ENCODE peak calls at places on chromosome 5, in five cellular contexts. W, N, I, O and M are unnamed samples.

GRCh38 chr5:129459485-129460120 is 495 bp upstream of the ADAMTS19 start:
- DNase-seq in W (peak), N (peak), I (peak), O (peak), M (peak)

GRCh38 chr5:135319928-135320606 is 79.0 kb downstream of the MACROH2A1 start:
- DNase-seq in W (no peak), N (no peak), I (peak), O (no peak), M (no peak)

GRCh38 chr5:173456751-173457171 is 128.5 kb upstream of the STC2 start:
- DNase-seq in W (peak), N (peak), I (no peak), O (no peak), M (peak)

GRCh38 chr5:100313657-100314056 is 221.5 kb upstream of the FAM174A start:
- DNase-seq in W (no peak), N (no peak), I (no peak), O (no peak), M (no peak)

GRCh38 chr5:96121362-96121761 is 159.7 kb upstream of the ELL2 start:
- DNase-seq in W (no peak), N (no peak), I (no peak), O (no peak), M (peak)

GRCh38 chr5:179900707-179901106 is 7.0 kb downstream of the TBC1D9B start:
- DNase-seq in W (no peak), N (no peak), I (no peak), O (no peak), M (no peak)

GRCh38 chr5:164013077-164013670 is 507.8 kb downstream of the MAT2B start:
- DNase-seq in W (peak), N (peak), I (peak), O (peak), M (peak)

GRCh38 chr5:112161392-112161748 is 257.7 kb downstream of the EPB41L4A start:
- DNase-seq in W (no peak), N (no peak), I (no peak), O (no peak), M (no peak)

GRCh38 chr5:140150201-140150600 is 24.5 kb downstream of the IGIP start:
- DNase-seq in W (no peak), N (no peak), I (no peak), O (no peak), M (no peak)

GRCh38 chr5:138650999-138651766 is 76.0 kb upstream of the HSPA9 start:
- DNase-seq in W (no peak), N (no peak), I (no peak), O (no peak), M (no peak)

GRCh38 chr5:138654281-138654867 is 79.2 kb upstream of the HSPA9 start:
- DNase-seq in W (peak), N (peak), I (no peak), O (no peak), M (peak)

GRCh38 chr5:138651767-138652117 is 76.5 kb upstream of the HSPA9 start:
- DNase-seq in W (no peak), N (no peak), I (no peak), O (no peak), M (no peak)

GRCh38 chr5:138655530-138656245 is 80.5 kb upstream of the HSPA9 start:
- DNase-seq in W (no peak), N (no peak), I (no peak), O (no peak), M (no peak)

DNA sequence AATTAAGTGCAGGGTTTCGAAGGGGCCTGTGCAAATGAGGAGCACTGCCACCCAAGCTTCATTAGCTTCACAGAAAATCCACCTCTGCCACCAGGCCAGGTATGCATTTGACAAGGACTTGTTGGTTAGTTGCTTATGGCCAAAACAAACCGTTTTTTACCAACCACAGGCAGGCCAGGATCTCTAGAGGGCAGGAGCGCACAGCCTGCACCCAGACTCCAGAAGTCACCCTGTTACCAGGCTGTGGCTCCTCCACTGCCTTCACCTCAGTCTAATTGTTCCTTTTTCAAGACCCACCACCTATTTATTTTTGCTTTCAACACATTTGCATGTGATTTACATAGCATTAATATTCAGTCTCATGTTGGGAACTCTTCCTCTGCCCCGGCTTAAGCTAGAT is 78.3 kb upstream of the HSPA9 start:
- DNase-seq in W (no peak), N (no peak), I (no peak), O (no peak), M (peak)
- TF ChIP-seq CTCF in W (peak), N (peak), I (peak), O (no peak), M (peak)

DNA sequence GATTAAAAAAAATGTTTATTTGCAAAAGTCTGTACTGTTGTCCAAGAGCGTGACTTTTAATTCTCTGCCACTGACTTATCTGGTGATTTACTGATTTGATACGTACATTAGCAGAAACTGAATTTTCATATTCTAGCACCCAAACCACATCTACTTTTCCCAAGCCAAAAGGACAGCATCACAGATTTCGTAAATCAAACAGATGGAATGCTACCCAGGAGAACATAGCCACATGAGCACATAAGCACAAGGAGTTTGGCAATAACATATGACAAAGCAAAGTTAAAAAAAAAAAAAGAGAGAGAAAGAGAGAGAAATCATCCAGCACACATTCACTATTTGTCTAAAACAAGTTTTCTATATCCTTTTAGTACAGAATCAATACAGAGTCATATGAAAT is 83.7 kb downstream of the HINT1 start:
- DNase-seq in W (no peak), N (no peak), I (no peak), O (no peak), M (no peak)
- H3K9ac ChIP-seq in W (no peak), N (no peak), I (no peak), O (no peak), M (no peak)

GRCh38 chr5:1010641-1011046 is 2.0 kb downstream of the NKD2 start:
- DNase-seq in W (no peak), N (no peak), I (no peak), O (no peak), M (no peak)

GRCh38 chr5:1010181-1010510 is 1.5 kb downstream of the NKD2 start:
- DNase-seq in W (no peak), N (no peak), I (no peak), O (no peak), M (no peak)

GRCh38 chr5:1011741-1012315 is 3.2 kb downstream of the NKD2 start:
- DNase-seq in W (no peak), N (no peak), I (no peak), O (no peak), M (no peak)

GRCh38 chr5:1012316-1012841 is 3.8 kb downstream of the NKD2 start:
- DNase-seq in W (no peak), N (no peak), I (no peak), O (no peak), M (no peak)

DNA sequence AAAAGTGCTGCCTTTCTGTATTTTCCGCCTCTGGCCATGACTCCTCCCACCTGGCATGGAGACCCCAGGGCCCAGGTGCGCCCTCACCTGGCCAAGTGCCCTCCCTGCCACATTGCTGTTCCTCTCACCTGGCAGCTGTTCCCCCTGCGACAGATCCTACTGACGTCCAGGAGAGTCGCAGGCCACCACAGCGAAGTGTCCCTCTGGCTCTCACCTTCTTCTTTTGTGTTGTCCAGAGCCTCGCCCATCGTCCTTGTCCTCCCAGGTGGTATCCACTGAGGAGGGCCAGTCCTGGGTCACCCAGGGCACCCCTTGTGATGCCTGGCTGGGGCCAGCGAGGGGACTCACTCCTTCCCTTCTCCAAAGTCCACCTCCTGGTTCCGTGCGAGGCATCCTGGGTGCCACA is 2.6 kb downstream of the NKD2 start:
- DNase-seq in W (no peak), N (no peak), I (peak), O (peak), M (no peak)
- TF ChIP-seq CTCF in W (peak), N (no peak), I (peak), O (peak), M (peak)

GRCh38 chr5:36701085-36701691 is 94.8 kb downstream of the SLC1A3 start:
- DNase-seq in W (no peak), N (no peak), I (no peak), O (no peak), M (no peak)

GRCh38 chr5:36705055-36705454 is 98.6 kb downstream of the SLC1A3 start:
- DNase-seq in W (no peak), N (no peak), I (no peak), O (no peak), M (no peak)

GRCh38 chr5:36703245-36703860 is 96.9 kb downstream of the SLC1A3 start:
- DNase-seq in W (no peak), N (no peak), I (no peak), O (no peak), M (no peak)

GRCh38 chr5:36708996-36709395 is 102.6 kb downstream of the SLC1A3 start:
- DNase-seq in W (no peak), N (no peak), I (no peak), O (no peak), M (no peak)

DNA sequence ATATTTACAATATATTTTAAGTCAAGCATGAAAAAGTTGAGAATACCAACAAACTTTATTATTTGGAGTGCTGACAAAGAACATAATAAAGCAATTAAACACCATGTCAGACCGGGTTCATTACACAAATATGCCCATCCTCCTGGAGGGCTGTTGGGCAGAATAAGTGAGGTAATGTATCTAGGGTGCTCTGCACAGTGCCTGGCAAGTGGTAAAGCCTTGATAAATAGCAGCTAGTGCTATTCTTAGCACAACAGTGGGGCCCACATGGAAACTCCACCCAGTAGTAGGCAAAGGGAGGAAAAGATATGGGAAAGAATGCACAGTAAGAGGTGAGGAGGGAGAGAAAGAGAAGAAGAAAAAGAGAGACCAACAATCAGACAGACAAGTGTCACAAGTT is 97.7 kb downstream of the SLC1A3 start:
- DNase-seq in W (no peak), N (no peak), I (no peak), O (no peak), M (no peak)
- H3K9ac ChIP-seq in W (no peak), N (no peak), I (no peak), O (no peak), M (no peak)

GRCh38 chr5:169288066-169288753 is 12.7 kb downstream of the SLIT3 start:
- DNase-seq in W (no peak), N (no peak), I (no peak), O (no peak), M (no peak)

GRCh38 chr5:169290895-169291294 is 10.0 kb downstream of the SLIT3 start:
- DNase-seq in W (peak), N (peak), I (no peak), O (no peak), M (peak)

GRCh38 chr5:169291877-169292276 is 9.1 kb downstream of the SLIT3 start:
- DNase-seq in W (no peak), N (no peak), I (no peak), O (no peak), M (no peak)

GRCh38 chr5:169287529-169287928 is 13.4 kb downstream of the SLIT3 start:
- DNase-seq in W (no peak), N (no peak), I (no peak), O (no peak), M (no peak)

DNA sequence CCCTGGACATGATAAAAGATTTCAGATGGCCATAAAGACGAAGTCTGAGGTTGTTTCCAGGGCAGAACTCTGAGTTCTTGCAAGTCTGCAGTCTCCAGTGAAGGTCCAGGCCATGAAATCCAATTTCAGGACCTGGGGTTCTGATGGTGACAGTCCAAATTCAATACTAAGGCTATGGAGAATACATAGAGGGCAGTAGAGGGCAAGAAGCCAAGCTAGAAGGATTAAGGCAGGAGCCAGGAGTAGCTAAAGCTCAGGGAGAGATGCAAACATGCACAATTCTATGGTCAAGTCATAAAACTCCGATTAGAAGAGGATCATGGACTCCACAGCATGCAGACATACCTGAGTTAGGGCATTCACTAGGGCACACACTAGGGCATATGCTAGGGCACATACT is 11.4 kb downstream of the SLIT3 start:
- DNase-seq in W (no peak), N (no peak), I (no peak), O (no peak), M (no peak)
- TF ChIP-seq CTCF in W (no peak), N (no peak), I (peak), O (no peak), M (peak)

GRCh38 chr5:151094054-151094858 is 13.4 kb upstream of the TNIP1 start:
- DNase-seq in W (no peak), N (peak), I (no peak), O (peak), M (peak)
- H3K9ac ChIP-seq in W (peak), N (no peak), I (no peak), O (peak), M (peak)

DNA sequence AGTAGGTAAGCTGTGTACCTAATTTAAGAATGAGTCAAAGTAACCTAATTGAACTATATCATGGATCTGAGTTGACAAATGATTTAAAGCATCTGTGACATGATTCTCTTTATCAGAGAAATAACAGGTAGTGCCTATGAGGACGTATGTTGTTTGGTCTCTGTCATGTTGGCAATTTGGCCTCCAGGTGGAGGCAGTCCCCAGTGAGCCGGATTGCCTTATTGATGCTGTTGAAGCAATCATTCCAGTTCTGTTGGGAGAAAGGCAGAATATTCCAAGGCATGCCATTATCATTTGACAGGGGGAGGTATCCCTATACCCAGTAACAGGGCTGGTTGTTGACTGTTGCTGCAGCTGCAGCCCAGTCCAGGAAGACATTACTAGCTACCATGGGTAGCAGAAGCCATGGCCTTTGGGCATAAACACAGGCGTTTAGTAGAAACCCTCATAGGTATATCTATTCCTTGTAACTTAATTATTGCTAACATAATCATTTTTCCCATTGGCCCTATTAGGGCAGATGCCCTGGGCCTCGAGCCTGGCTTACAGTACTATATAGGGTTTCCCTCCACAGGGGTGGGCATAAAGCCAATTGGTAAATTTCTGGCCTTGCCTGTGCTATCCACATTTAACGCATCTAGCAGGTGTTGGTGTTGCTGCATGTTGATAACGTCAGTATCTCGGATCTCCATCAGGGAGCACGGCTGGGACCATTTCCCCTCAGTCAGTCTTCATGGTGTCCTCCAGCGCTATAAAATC is 12.2 kb upstream of the SLC22A4 start:
- DNase-seq in W (no peak), N (no peak), I (peak), O (no peak), M (no peak)
- TF ChIP-seq CTCF in W (no peak), N (no peak), I (peak), O (no peak), M (no peak)

GRCh38 chr5:176548967-176549444 is at the start of gene CDHR2:
- DNase-seq in W (no peak), N (no peak), I (no peak), O (peak), M (no peak)

GRCh38 chr5:176549871-176550270 is 729 bp downstream of the CDHR2 start:
- DNase-seq in W (no peak), N (no peak), I (no peak), O (no peak), M (no peak)

GRCh38 chr5:176550275-176550831 is 1.2 kb downstream of the CDHR2 start:
- DNase-seq in W (no peak), N (no peak), I (no peak), O (no peak), M (no peak)

GRCh38 chr5:176553260-176554085 is 4.3 kb downstream of the CDHR2 start:
- DNase-seq in W (no peak), N (no peak), I (no peak), O (no peak), M (peak)

GRCh38 chr5:176552332-176552731 is 3.2 kb downstream of the CDHR2 start:
- DNase-seq in W (no peak), N (no peak), I (no peak), O (no peak), M (no peak)
- H3K9ac ChIP-seq in W (no peak), N (no peak), I (no peak), O (no peak), M (no peak)